ENCODE peak calls at places on chromosomes 2 and 18, in seven cellular contexts. A is fibroblast of villous mesenchyme, O is cardiac fibroblast, L is ascending aorta, K is esophagus squamous epithelium, C is MM.1S, T is stomach. U is an unnamed sample.

GRCh38 chr2:152483276-152483996 is 148.5 kb downstream of the FMNL2 start:
- DNase-seq in A (peak; percentile 74), O (no peak), L (no peak), K (no peak), C (no peak), T (no peak), U (no peak)

GRCh38 chr2:109185338-109185737 is 56.3 kb downstream of the SH3RF3 start:
- DNase-seq in A (peak; percentile 77), O (peak; percentile 72), L (no peak), K (no peak), C (no peak), T (no peak), U (no peak)

GRCh38 chr2:42893047-42893758 is 100.8 kb upstream of the HAAO start:
- DNase-seq in A (no peak), O (no peak), L (no peak), K (no peak), C (no peak), T (no peak), U (no peak)

GRCh38 chr2:104033399-104033798 is 820.5 kb upstream of the POU3F3 start:
- DNase-seq in A (no peak), O (no peak), L (no peak), K (no peak), C (peak; percentile 49), T (no peak), U (peak; percentile 27)

GRCh38 chr2:227455200-227455599 is 16.8 kb upstream of the AGFG1 start:
- DNase-seq in A (no peak), O (no peak), L (no peak), K (no peak), C (no peak), T (no peak), U (no peak)

GRCh38 chr2:22904126-22904684 is 480.8 kb upstream of the KLHL29 start:
- DNase-seq in A (no peak), O (peak; percentile 4), L (no peak), K (no peak), C (no peak), T (peak; percentile 38), U (peak; percentile 27)

GRCh38 chr2:159903404-159904126 is 105.6 kb upstream of the CD302 start:
- DNase-seq in A (peak; percentile 25), O (peak; percentile 25), L (no peak), K (no peak), C (peak; percentile 73), T (peak; percentile 46), U (peak; percentile 82)

GRCh38 chr2:102790086-102790453 is 28.2 kb downstream of the TMEM182 start:
- DNase-seq in A (no peak), O (no peak), L (no peak), K (no peak), C (no peak), T (no peak), U (no peak)

GRCh38 chr2:207727256-207727655 is 15.8 kb downstream of the CCNYL1 start:
- DNase-seq in A (no peak), O (peak; percentile 45), L (no peak), K (no peak), C (no peak), T (no peak), U (no peak)

GRCh38 chr2:232229296-232229916 is 149.1 kb upstream of the ALPP start:
- DNase-seq in A (peak; percentile 46), O (peak; percentile 29), L (no peak), K (no peak), C (no peak), T (no peak), U (peak; percentile 51)

GRCh38 chr2:74199871-74200305 is 1.5 kb downstream of the MTHFD2 start:
- DNase-seq in A (peak; percentile 46), O (peak; percentile 53), L (peak; percentile 76), K (no peak), C (no peak), T (no peak), U (no peak)

GRCh38 chr2:70104231-70105111 is 17.2 kb downstream of the PCBP1 start:
- DNase-seq in A (peak; percentile 83), O (peak; percentile 80), L (peak; percentile 68), K (no peak), C (no peak), T (peak; percentile 32), U (peak; percentile 84)

GRCh38 chr2:8169443-8169842 is 512.4 kb upstream of the ID2 start:
- DNase-seq in A (peak; percentile 58), O (peak; percentile 84), L (no peak), K (no peak), C (no peak), T (no peak), U (no peak)

GRCh38 chr18:75207298-75208054 is 1.5 kb downstream of the PTGR3 start:
- DNase-seq in A (peak; percentile 66), O (peak; percentile 43), L (no peak), K (no peak), C (no peak), T (no peak), U (peak; percentile 62)

GRCh38 chr2:241188386-241189092 is at the start of gene ANO7:
- DNase-seq in A (no peak), O (no peak), L (no peak), K (no peak), C (no peak), T (peak; percentile 73), U (no peak)

GRCh38 chr2:235793163-235793752 is 299.4 kb downstream of the AGAP1 start:
- DNase-seq in A (peak; percentile 12), O (peak; percentile 17), L (no peak), K (no peak), C (no peak), T (no peak), U (peak; percentile 6)
- TF ChIP-seq CTCF in A (peak; percentile 39), O (peak; percentile 30), L (no peak), K (no peak), C (no peak), T (no peak), U (peak; percentile 26)

GRCh38 chr2:221555511-221555845 is 16.6 kb downstream of the EPHA4 start:
- DNase-seq in A (no peak), O (no peak), L (no peak), K (no peak), C (no peak), T (no peak), U (no peak)
- H3K4me3 ChIP-seq in A (no peak overlapping the region), O (no peak overlapping the region), L (no peak overlapping the region), K (no peak overlapping the region), C (no peak overlapping the region), T (no peak overlapping the region), U (no peak overlapping the region)

GRCh38 chr2:20414806-20415205 is 32.1 kb upstream of the RHOB start:
- DNase-seq in A (no peak), O (no peak), L (peak; percentile 53), K (no peak), C (no peak), T (no peak), U (no peak)
- TF ChIP-seq CTCF in A (no peak), O (no peak), L (no peak), K (no peak), C (no peak), T (no peak), U (no peak)

GRCh38 chr2:979286-979928 is 28.8 kb downstream of the SNTG2 start:
- DNase-seq in A (no peak), O (no peak), L (no peak), K (no peak), C (no peak), T (no peak), U (no peak)
- H3K4me3 ChIP-seq in A (no peak overlapping the region), O (no peak overlapping the region), L (no peak overlapping the region), K (no peak overlapping the region), C (no peak overlapping the region), T (no peak overlapping the region), U (no peak overlapping the region)

GRCh38 chr2:179990676-179991317 is 16.3 kb downstream of the CWC22 start:
- DNase-seq in A (no peak), O (no peak), L (no peak), K (no peak), C (no peak), T (no peak), U (no peak)

GRCh38 chr2:179995735-179996134 is 11.4 kb downstream of the CWC22 start:
- DNase-seq in A (no peak), O (no peak), L (no peak), K (no peak), C (no peak), T (no peak), U (peak; percentile 48)

GRCh38 chr2:179987916-179988315 is 19.2 kb downstream of the CWC22 start:
- DNase-seq in A (no peak), O (no peak), L (no peak), K (no peak), C (no peak), T (no peak), U (no peak)

DNA sequence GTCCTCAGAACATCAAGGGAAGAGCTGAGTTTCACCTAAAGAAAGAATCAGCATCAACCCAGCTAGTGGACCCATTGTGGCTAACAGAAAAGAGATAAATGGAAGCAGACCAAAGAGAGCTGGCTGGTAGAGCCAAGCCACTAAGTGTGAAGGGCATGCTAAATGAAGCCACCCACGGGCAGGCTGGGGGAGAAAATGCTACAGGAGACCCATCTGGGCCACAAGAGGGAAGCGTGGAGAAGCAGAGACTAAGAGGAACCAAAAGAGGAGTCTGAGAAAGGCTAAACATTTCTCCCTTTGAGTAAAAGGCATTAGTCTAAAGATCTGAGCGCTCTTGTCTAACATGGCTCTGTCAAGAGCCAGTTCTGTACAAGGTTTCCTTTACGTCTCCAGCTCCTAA is 15.8 kb downstream of the CWC22 start:
- DNase-seq in A (no peak), O (peak; percentile 17), L (no peak), K (no peak), C (no peak), T (no peak), U (no peak)
- TF ChIP-seq CTCF in A (no peak), O (peak; percentile 16), L (no peak), K (no peak), C (peak; percentile 28), T (no peak), U (no peak)

DNA sequence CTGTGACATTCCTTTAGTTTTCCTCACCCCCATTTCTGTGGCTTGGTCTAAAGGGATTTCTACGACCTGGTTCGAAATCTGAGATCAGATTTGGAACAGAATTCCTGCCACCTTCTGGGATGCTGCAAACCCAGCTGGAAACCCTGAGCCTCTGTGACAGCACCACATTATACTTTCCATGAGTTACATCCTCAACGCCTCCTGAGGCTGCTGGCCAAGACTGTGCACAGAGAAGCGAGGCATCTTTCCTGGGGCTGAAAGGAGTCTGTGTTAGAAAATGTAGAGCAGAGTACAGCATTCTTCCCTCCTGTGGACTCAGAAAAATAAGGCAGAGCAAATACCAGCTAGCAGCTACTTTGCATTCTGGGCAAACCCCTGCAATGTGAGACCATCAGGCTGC is 138.1 kb upstream of the CHAC2 start:
- DNase-seq in A (no peak), O (no peak), L (no peak), K (no peak), C (no peak), T (no peak), U (no peak)
- H3K4me3 ChIP-seq in A (no peak overlapping the region), O (no peak overlapping the region), L (no peak overlapping the region), K (no peak overlapping the region), C (no peak overlapping the region), T (no peak overlapping the region), U (no peak overlapping the region)

GRCh38 chr2:19313553-19313952 is 44.9 kb downstream of the OSR1 start:
- DNase-seq in A (no peak), O (no peak), L (no peak), K (no peak), C (no peak), T (no peak), U (no peak)

DNA sequence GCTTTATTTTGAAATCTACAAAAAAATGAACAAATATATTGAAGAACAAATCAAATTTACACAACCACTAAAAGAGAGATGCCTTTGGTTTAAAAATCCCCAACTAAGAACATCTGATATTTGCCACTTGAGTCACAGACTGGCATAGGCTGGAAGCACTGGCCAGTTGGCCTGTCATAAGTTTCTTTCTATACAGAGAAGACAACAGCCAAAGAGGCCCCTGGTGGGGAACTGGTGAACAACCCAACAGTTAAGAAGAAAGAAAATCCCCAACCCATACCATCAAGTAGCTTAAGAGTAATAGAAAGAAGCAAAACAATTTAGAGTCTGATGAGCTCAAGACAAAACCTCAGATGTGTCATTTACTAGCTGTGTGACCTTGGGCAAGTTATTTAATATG is 45.5 kb downstream of the OSR1 start:
- DNase-seq in A (peak; percentile 33), O (peak; percentile 77), L (no peak), K (no peak), C (no peak), T (peak; percentile 28), U (peak; percentile 19)
- TF ChIP-seq CTCF in A (peak; percentile 65), O (peak; percentile 47), L (peak; percentile 15), K (no peak), C (no peak), T (no peak), U (peak; percentile 28)

U was measured in GM12865.